ENCODE peak calls at places on chromosomes 16 and 17, in six cellular contexts. K, D, Y, I, U and V are unnamed samples.

GRCh38 chr16:81266680-81267095 is 28.2 kb downstream of the BCO1 start:
- DNase-seq in K (no peak), D (no peak), Y (peak; percentile 45), I (no peak), U (no peak), V (no peak)

GRCh38 chr17:4969551-4970231 is 2.1 kb upstream of the SPAG7 start:
- DNase-seq in K (no peak), D (no peak), Y (peak; percentile 73), I (no peak), U (no peak), V (no peak)

GRCh38 chr17:17351356-17351891 is 48.3 kb downstream of the NT5M start:
- DNase-seq in K (no peak), D (no peak), Y (no peak), I (no peak), U (no peak), V (no peak)

GRCh38 chr17:13589658-13590057 is 12.1 kb downstream of the HS3ST3A1 start:
- DNase-seq in K (no peak), D (no peak), Y (no peak), I (no peak), U (peak; percentile 45), V (no peak)

GRCh38 chr16:31329671-31330552 is 25.1 kb upstream of the ITGAX start:
- DNase-seq in K (no peak), D (no peak), Y (no peak), I (no peak), U (no peak), V (no peak)

GRCh38 chr16:84368327-84368996 is at the start of gene ATP2C2:
- DNase-seq in K (peak; percentile 46), D (no peak), Y (no peak), I (no peak), U (no peak), V (no peak)

GRCh38 chr17:41547921-41548843 is 20.1 kb upstream of the KRT19 start:
- DNase-seq in K (no peak), D (peak; percentile 94), Y (peak; percentile 91), I (peak; percentile 8), U (no peak), V (peak; percentile 61)

GRCh38 chr16:72939247-72939646 is 108.7 kb downstream of the ZFHX3 start:
- DNase-seq in K (no peak), D (peak; percentile 86), Y (no peak), I (no peak), U (no peak), V (no peak)

GRCh38 chr17:41972571-41973411 is 6.2 kb downstream of the CNP start:
- DNase-seq in K (no peak), D (peak; percentile 57), Y (no peak), I (no peak), U (no peak), V (no peak)

GRCh38 chr16:46896314-46896968 is 12.3 kb downstream of the GPT2 start:
- DNase-seq in K (no peak), D (no peak), Y (no peak), I (no peak), U (no peak), V (no peak)

GRCh38 chr16:27640277-27640600 is 90.3 kb downstream of the KATNIP start:
- DNase-seq in K (no peak), D (no peak), Y (no peak), I (no peak), U (no peak), V (peak; percentile 26)

GRCh38 chr16:86258713-86259112 is 251.6 kb upstream of the FOXF1 start:
- DNase-seq in K (no peak), D (no peak), Y (no peak), I (no peak), U (no peak), V (no peak)

GRCh38 chr16:83356266-83356665 is 451.5 kb upstream of the HSBP1 start:
- DNase-seq in K (peak; percentile 29), D (no peak), Y (peak; percentile 9), I (no peak), U (peak; percentile 72), V (no peak)

GRCh38 chr17:74544991-74545441 is 899 bp downstream of the CD300C start:
- DNase-seq in K (no peak), D (no peak), Y (no peak), I (no peak), U (no peak), V (no peak)

GRCh38 chr16:66534376-66534799 is 15.5 kb downstream of the TK2 start:
- DNase-seq in K (no peak), D (no peak), Y (no peak), I (no peak), U (no peak), V (no peak)